ENCODE peak calls at places on chromosomes 7 and 10, in five cellular contexts. L, T, B, A and J are unnamed samples.
A peak's percentile ranks its signal among the peaks of the same experiment; 100 is the strongest.

GRCh38 chr7:23277359-23277989 is 21.7 kb upstream of the MALSU1 start:
- DNase-seq in B (no peak), L (no peak), T (peak; percentile 28), A (peak; percentile 78), J (peak; percentile 67)

GRCh38 chr7:155816192-155816508 is 3.9 kb upstream of the SHH start:
- DNase-seq in L (no peak), B (no peak), T (no peak), A (no peak), J (no peak)

GRCh38 chr10:101779544-101780186 is 3.6 kb downstream of the NPM3 start:
- DNase-seq in B (peak; percentile 90), L (peak; percentile 79), A (peak; percentile 74), T (peak; percentile 65), J (peak; percentile 91)

GRCh38 chr7:36227223-36227622 is 74.2 kb downstream of the EEPD1 start:
- DNase-seq in L (no peak), A (no peak), T (peak; percentile 48), B (peak; percentile 42), J (no peak)

GRCh38 chr10:101797403-101798059 is 14.3 kb upstream of the NPM3 start:
- DNase-seq in T (no peak), A (no peak), L (no peak), B (no peak), J (no peak)

GRCh38 chr7:155533827-155534690 is 12.3 kb downstream of the CNPY1 start:
- DNase-seq in B (no peak), A (no peak), T (no peak), L (peak; percentile 74), J (peak; percentile 86)

GRCh38 chr10:129761166-129761565 is 202.9 kb downstream of the EBF3 start:
- DNase-seq in T (no peak), A (no peak), B (no peak), L (no peak), J (no peak)

GRCh38 chr7:34488766-34489165 is 169.3 kb upstream of the NPSR1 start:
- DNase-seq in L (no peak), B (no peak), T (no peak), A (no peak), J (no peak)

GRCh38 chr7:140551334-140552239 is 72.3 kb upstream of the MKRN1 start:
- DNase-seq in T (peak; percentile 17), A (no peak), L (no peak), B (no peak), J (no peak)